ENCODE peak calls at places on chromosomes 11 and 22, in five cellular contexts. One of them, this sample, is unnamed.
A peak's percentile ranks its signal among the peaks of the same experiment; 100 is the strongest.

GRCh38 chr11:313787-314547 is at the start of gene IFITM1:
- DNase-seq in LoVo: peak; percentile 23
- DNase-seq in CD4-positive, alpha-beta T cell: peak; percentile 48
- DNase-seq in kidney: peak; percentile 72
- DNase-seq in activated T-helper 1 cell treated with anti-CD3 and anti-CD28 coated beads, Interleukin-12 subunit alpha, Interleukin-12 subunit beta, Interleukin-2, Interleukin-4 antibody, amounts not matched to agents 30 ng/mL and 10 ng/mL and 1 ng/mL, durations not matched to agents 14 hours and 24 hours and 36 hours: peak; percentile 64
- DNase-seq in this sample: no peak

GRCh38 chr11:45928535-45929215 is 6.2 kb downstream of the LARGE2 start:
- DNase-seq in LoVo: no peak
- DNase-seq in CD4-positive, alpha-beta T cell: no peak
- DNase-seq in kidney: peak; percentile 59
- DNase-seq in activated T-helper 1 cell treated with anti-CD3 and anti-CD28 coated beads, Interleukin-12 subunit alpha, Interleukin-12 subunit beta, Interleukin-2, Interleukin-4 antibody, amounts not matched to agents 30 ng/mL and 10 ng/mL and 1 ng/mL, durations not matched to agents 14 hours and 24 hours and 36 hours: no peak
- DNase-seq in this sample: no peak

GRCh38 chr11:32213223-32213622 is 122.3 kb downstream of the RCN1 start:
- DNase-seq in LoVo: no peak
- DNase-seq in CD4-positive, alpha-beta T cell: no peak
- DNase-seq in kidney: no peak
- DNase-seq in activated T-helper 1 cell treated with anti-CD3 and anti-CD28 coated beads, Interleukin-12 subunit alpha, Interleukin-12 subunit beta, Interleukin-2, Interleukin-4 antibody, amounts not matched to agents 30 ng/mL and 10 ng/mL and 1 ng/mL, durations not matched to agents 14 hours and 24 hours and 36 hours: no peak
- DNase-seq in this sample: no peak

GRCh38 chr22:30396871-30397655 is at the start of gene SEC14L2:
- DNase-seq in LoVo: peak; percentile 68
- DNase-seq in CD4-positive, alpha-beta T cell: peak; percentile 54
- DNase-seq in kidney: peak; percentile 86
- DNase-seq in activated T-helper 1 cell treated with anti-CD3 and anti-CD28 coated beads, Interleukin-12 subunit alpha, Interleukin-12 subunit beta, Interleukin-2, Interleukin-4 antibody, amounts not matched to agents 30 ng/mL and 10 ng/mL and 1 ng/mL, durations not matched to agents 14 hours and 24 hours and 36 hours: peak; percentile 58
- DNase-seq in this sample: peak; percentile 43

GRCh38 chr22:43897751-43898261 is 6.0 kb upstream of the PNPLA5 start:
- DNase-seq in LoVo: no peak
- DNase-seq in CD4-positive, alpha-beta T cell: no peak
- DNase-seq in kidney: no peak
- DNase-seq in activated T-helper 1 cell treated with anti-CD3 and anti-CD28 coated beads, Interleukin-12 subunit alpha, Interleukin-12 subunit beta, Interleukin-2, Interleukin-4 antibody, amounts not matched to agents 30 ng/mL and 10 ng/mL and 1 ng/mL, durations not matched to agents 14 hours and 24 hours and 36 hours: no peak
- DNase-seq in this sample: no peak

GRCh38 chr11:17578296-17578695 is 31.2 kb downstream of the OTOG start:
- DNase-seq in LoVo: no peak
- DNase-seq in CD4-positive, alpha-beta T cell: no peak
- DNase-seq in kidney: peak; percentile 69
- DNase-seq in activated T-helper 1 cell treated with anti-CD3 and anti-CD28 coated beads, Interleukin-12 subunit alpha, Interleukin-12 subunit beta, Interleukin-2, Interleukin-4 antibody, amounts not matched to agents 30 ng/mL and 10 ng/mL and 1 ng/mL, durations not matched to agents 14 hours and 24 hours and 36 hours: no peak
- DNase-seq in this sample: no peak

GRCh38 chr11:128501576-128502549 is 85.5 kb downstream of the ETS1 start:
- DNase-seq in LoVo: no peak
- DNase-seq in CD4-positive, alpha-beta T cell: no peak
- DNase-seq in kidney: no peak
- DNase-seq in activated T-helper 1 cell treated with anti-CD3 and anti-CD28 coated beads, Interleukin-12 subunit alpha, Interleukin-12 subunit beta, Interleukin-2, Interleukin-4 antibody, amounts not matched to agents 30 ng/mL and 10 ng/mL and 1 ng/mL, durations not matched to agents 14 hours and 24 hours and 36 hours: no peak
- DNase-seq in this sample: no peak

GRCh38 chr11:80146231-80146630 is 705.4 kb upstream of the TENM4 start:
- DNase-seq in LoVo: peak; percentile 9
- DNase-seq in CD4-positive, alpha-beta T cell: no peak
- DNase-seq in kidney: no peak
- DNase-seq in activated T-helper 1 cell treated with anti-CD3 and anti-CD28 coated beads, Interleukin-12 subunit alpha, Interleukin-12 subunit beta, Interleukin-2, Interleukin-4 antibody, amounts not matched to agents 30 ng/mL and 10 ng/mL and 1 ng/mL, durations not matched to agents 14 hours and 24 hours and 36 hours: no peak
- DNase-seq in this sample: no peak

GRCh38 chr11:65487467-65488272 is 11.2 kb upstream of the MALAT1 start:
- DNase-seq in LoVo: peak; percentile 76
- DNase-seq in CD4-positive, alpha-beta T cell: no peak
- DNase-seq in kidney: peak; percentile 100
- DNase-seq in activated T-helper 1 cell treated with anti-CD3 and anti-CD28 coated beads, Interleukin-12 subunit alpha, Interleukin-12 subunit beta, Interleukin-2, Interleukin-4 antibody, amounts not matched to agents 30 ng/mL and 10 ng/mL and 1 ng/mL, durations not matched to agents 14 hours and 24 hours and 36 hours: no peak
- DNase-seq in this sample: peak; percentile 99

GRCh38 chr11:62104816-62105610 is 18.8 kb upstream of the INCENP start:
- DNase-seq in LoVo: no peak
- DNase-seq in CD4-positive, alpha-beta T cell: no peak
- DNase-seq in kidney: no peak
- DNase-seq in activated T-helper 1 cell treated with anti-CD3 and anti-CD28 coated beads, Interleukin-12 subunit alpha, Interleukin-12 subunit beta, Interleukin-2, Interleukin-4 antibody, amounts not matched to agents 30 ng/mL and 10 ng/mL and 1 ng/mL, durations not matched to agents 14 hours and 24 hours and 36 hours: peak; percentile 6
- DNase-seq in this sample: no peak

GRCh38 chr11:104653011-104653806 is 245.1 kb downstream of the CASP12 start:
- DNase-seq in LoVo: no peak
- DNase-seq in CD4-positive, alpha-beta T cell: no peak
- DNase-seq in kidney: no peak
- DNase-seq in activated T-helper 1 cell treated with anti-CD3 and anti-CD28 coated beads, Interleukin-12 subunit alpha, Interleukin-12 subunit beta, Interleukin-2, Interleukin-4 antibody, amounts not matched to agents 30 ng/mL and 10 ng/mL and 1 ng/mL, durations not matched to agents 14 hours and 24 hours and 36 hours: no peak
- DNase-seq in this sample: no peak

GRCh38 chr11:92667446-92668165 is 301.8 kb upstream of the MTNR1B start:
- DNase-seq in LoVo: no peak
- DNase-seq in CD4-positive, alpha-beta T cell: no peak
- DNase-seq in kidney: no peak
- DNase-seq in activated T-helper 1 cell treated with anti-CD3 and anti-CD28 coated beads, Interleukin-12 subunit alpha, Interleukin-12 subunit beta, Interleukin-2, Interleukin-4 antibody, amounts not matched to agents 30 ng/mL and 10 ng/mL and 1 ng/mL, durations not matched to agents 14 hours and 24 hours and 36 hours: no peak
- DNase-seq in this sample: no peak

GRCh38 chr11:128939591-128939990 is 3.1 kb downstream of the TP53AIP1 start:
- DNase-seq in LoVo: no peak
- DNase-seq in CD4-positive, alpha-beta T cell: no peak
- DNase-seq in kidney: no peak
- DNase-seq in activated T-helper 1 cell treated with anti-CD3 and anti-CD28 coated beads, Interleukin-12 subunit alpha, Interleukin-12 subunit beta, Interleukin-2, Interleukin-4 antibody, amounts not matched to agents 30 ng/mL and 10 ng/mL and 1 ng/mL, durations not matched to agents 14 hours and 24 hours and 36 hours: no peak
- DNase-seq in this sample: no peak

GRCh38 chr22:43670545-43670944 is 141.6 kb downstream of the EFCAB6 start:
- DNase-seq in LoVo: no peak
- DNase-seq in CD4-positive, alpha-beta T cell: no peak
- DNase-seq in kidney: no peak
- DNase-seq in activated T-helper 1 cell treated with anti-CD3 and anti-CD28 coated beads, Interleukin-12 subunit alpha, Interleukin-12 subunit beta, Interleukin-2, Interleukin-4 antibody, amounts not matched to agents 30 ng/mL and 10 ng/mL and 1 ng/mL, durations not matched to agents 14 hours and 24 hours and 36 hours: no peak
- DNase-seq in this sample: no peak

GRCh38 chr11:96079691-96080090 is 155.8 kb upstream of the MTMR2 start:
- DNase-seq in LoVo: no peak
- DNase-seq in CD4-positive, alpha-beta T cell: no peak
- DNase-seq in kidney: no peak
- DNase-seq in activated T-helper 1 cell treated with anti-CD3 and anti-CD28 coated beads, Interleukin-12 subunit alpha, Interleukin-12 subunit beta, Interleukin-2, Interleukin-4 antibody, amounts not matched to agents 30 ng/mL and 10 ng/mL and 1 ng/mL, durations not matched to agents 14 hours and 24 hours and 36 hours: no peak
- DNase-seq in this sample: no peak

This sample was measured in HCT116.